ENCODE peak calls at places on chromosome 1, in eight cellular contexts. G is SK-N-SH; U is body of pancreas; Q is MM.1S; A is hepatocyte; D is lower lobe of right lung; E is NB4; L is CD4-positive, alpha-beta T cell. R is an unnamed sample.

GRCh38 chr1:109980324-109981127 is 4.0 kb upstream of the AHCYL1 start:
- DNase-seq in G (peak; percentile 30), U (peak; percentile 59), Q (no peak), A (peak; percentile 47), D (peak; percentile 60), E (no peak), L (no peak), R (no peak)

GRCh38 chr1:9196129-9197040 is 38.2 kb upstream of the H6PD start:
- DNase-seq in G (peak; percentile 81), U (peak; percentile 75), Q (peak; percentile 47), A (peak; percentile 80), D (peak; percentile 74), E (peak; percentile 89), L (peak; percentile 57), R (no peak)

GRCh38 chr1:161781995-161782394 is 15.9 kb downstream of the ATF6 start:
- DNase-seq in G (no peak), U (no peak), Q (no peak), A (no peak), D (no peak), E (no peak), L (no peak), R (no peak)

GRCh38 chr1:4745560-4745959 is 91.2 kb downstream of the AJAP1 start:
- DNase-seq in G (no peak), U (peak; percentile 3), Q (peak; percentile 7), A (no peak), D (no peak), E (no peak), L (no peak), R (no peak)

GRCh38 chr1:68321084-68321685 is 88.9 kb upstream of the WLS start:
- DNase-seq in G (peak; percentile 37), U (peak; percentile 91), Q (no peak), A (peak; percentile 85), D (peak; percentile 79), E (no peak), L (no peak), R (no peak)

GRCh38 chr1:108854226-108855019 is 2.5 kb downstream of the AKNAD1 start:
- DNase-seq in G (no peak), U (no peak), Q (no peak), A (no peak), D (no peak), E (no peak), L (no peak), R (no peak)

GRCh38 chr1:156146749-156147405 is 6.5 kb upstream of the SEMA4A start:
- DNase-seq in G (no peak), U (peak; percentile 35), Q (no peak), A (no peak), D (no peak), E (no peak), L (no peak), R (no peak)

GRCh38 chr1:212127219-212127618 is 91.7 kb downstream of the DTL start:
- DNase-seq in G (no peak), U (no peak), Q (no peak), A (no peak), D (no peak), E (no peak), L (no peak), R (no peak)

GRCh38 chr1:219460561-219461511 is 152.1 kb downstream of the ZC3H11B start:
- DNase-seq in G (no peak), U (peak; percentile 14), Q (no peak), A (no peak), D (no peak), E (peak; percentile 64), L (no peak), R (no peak)

GRCh38 chr1:230591676-230592075 is 50.6 kb upstream of the COG2 start:
- DNase-seq in G (no peak), U (no peak), Q (no peak), A (no peak), D (no peak), E (no peak), L (no peak), R (no peak)

GRCh38 chr1:63984891-63985290 is 211.1 kb downstream of the ROR1 start:
- DNase-seq in G (no peak), U (no peak), Q (no peak), A (no peak), D (no peak), E (no peak), L (no peak), R (no peak)

GRCh38 chr1:96010000-96010399 is 711.6 kb upstream of the PTBP2 start:
- DNase-seq in G (peak; percentile 28), U (no peak), Q (no peak), A (peak; percentile 5), D (no peak), E (no peak), L (no peak), R (no peak)

GRCh38 chr1:150560986-150561829 is 12.0 kb downstream of the ADAMTSL4 start:
- DNase-seq in G (peak; percentile 91), U (peak; percentile 98), Q (peak; percentile 97), A (peak; percentile 98), D (peak; percentile 95), E (peak; percentile 91), L (peak; percentile 84), R (peak; percentile 78)

GRCh38 chr1:47840338-47840737 is 156.8 kb downstream of the TRABD2B start:
- DNase-seq in G (no peak), U (peak; percentile 64), Q (no peak), A (no peak), D (no peak), E (no peak), L (no peak), R (no peak)

GRCh38 chr1:35279555-35279904 is 11.0 kb downstream of the ZMYM4 start:
- DNase-seq in G (no peak), U (no peak), Q (no peak), A (no peak), D (no peak), E (no peak), L (no peak), R (no peak)

GRCh38 chr1:180154325-180155201 is at the start of gene QSOX1:
- DNase-seq in G (peak; percentile 100), U (peak; percentile 90), Q (peak; percentile 93), A (peak; percentile 95), D (peak; percentile 94), E (peak; percentile 90), L (peak; percentile 90), R (peak; percentile 98)

GRCh38 chr1:20574686-20575543 is 14.0 kb upstream of the CDA start:
- DNase-seq in G (peak; percentile 85), U (peak; percentile 73), Q (peak; percentile 59), A (peak; percentile 84), D (peak; percentile 89), E (peak; percentile 86), L (peak; percentile 64), R (peak; percentile 34)

GRCh38 chr1:78303620-78304019 is 187.2 kb upstream of the PTGFR start:
- DNase-seq in G (no peak), U (peak; percentile 69), Q (no peak), A (no peak), D (no peak), E (no peak), L (no peak), R (no peak)

DNA sequence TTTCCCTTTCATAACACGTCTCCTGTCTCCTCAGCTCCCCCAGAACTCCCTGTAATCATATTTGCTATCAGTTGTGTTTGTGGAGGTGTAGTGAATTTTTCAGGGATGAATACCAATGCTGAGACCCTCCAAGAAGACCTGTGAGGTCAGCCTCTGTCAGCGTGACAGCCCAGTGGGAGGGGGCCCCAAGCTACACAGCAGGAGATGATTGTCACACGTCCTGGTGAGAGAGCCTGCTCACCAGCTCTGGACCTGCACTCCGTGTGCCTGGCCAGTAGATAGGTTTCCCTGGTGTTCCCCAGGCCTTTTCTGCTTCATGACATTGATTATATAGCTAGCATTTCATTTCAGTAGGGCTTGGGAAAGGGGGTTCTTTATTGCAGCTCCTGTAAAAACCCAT is 421.5 kb downstream of the KIF26B start:
- DNase-seq in G (no peak), U (no peak), Q (no peak), A (no peak), D (no peak), E (no peak), L (no peak), R (no peak)
- TF ChIP-seq CTCF in G (no peak), U (no peak), Q (no peak), A (no peak), D (no peak), E (no peak), L (no peak), R (no peak)

DNA sequence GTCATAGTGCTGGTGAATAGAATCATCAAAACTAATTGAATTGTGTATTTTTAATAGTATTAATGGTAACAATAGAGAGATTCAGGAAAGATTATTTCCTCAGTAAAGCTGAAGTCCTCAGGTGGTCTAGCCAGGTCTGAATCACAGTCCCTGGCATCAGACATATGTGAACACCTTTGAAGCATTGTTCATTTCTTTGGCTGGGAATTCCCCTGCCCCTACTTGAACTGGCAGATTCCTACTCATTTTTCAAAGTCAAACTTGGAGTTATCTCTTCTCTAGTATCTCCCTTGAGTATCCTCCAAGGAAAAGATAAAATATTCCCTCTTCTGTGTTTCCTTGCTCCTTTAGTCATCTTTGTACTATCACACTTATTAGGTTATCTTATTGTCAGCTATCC is 759.8 kb downstream of the ADGRL2 start:
- DNase-seq in G (no peak), U (no peak), Q (no peak), A (no peak), D (no peak), E (no peak), L (no peak), R (no peak)
- TF ChIP-seq CTCF in G (no peak), U (no peak), Q (no peak), A (no peak), D (no peak), E (no peak), L (no peak), R (no peak)

DNA sequence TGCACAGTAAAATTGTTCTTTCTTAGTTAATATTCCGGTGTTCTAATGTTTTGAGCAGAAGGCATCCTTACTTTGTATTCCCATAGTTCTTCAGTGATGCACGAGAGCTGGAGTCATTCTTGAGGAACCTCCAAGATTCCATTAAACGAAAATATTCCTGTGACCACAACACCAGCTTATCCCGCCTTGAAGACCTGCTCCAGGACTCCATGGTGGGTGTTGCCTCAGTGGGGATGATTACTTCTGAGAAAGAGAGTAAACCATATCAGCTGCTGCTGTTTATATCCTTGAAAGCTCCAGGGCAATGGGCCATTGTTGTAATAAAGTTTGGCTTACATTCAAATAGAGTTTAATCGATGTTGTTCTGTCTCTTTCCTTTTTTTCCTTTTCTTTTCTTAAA is 93.0 kb downstream of the MACF1 start:
- DNase-seq in G (no peak), U (peak; percentile 12), Q (no peak), A (no peak), D (no peak), E (no peak), L (no peak), R (no peak)
- TF ChIP-seq CTCF in G (no peak), U (no peak), Q (no peak), A (no peak), D (no peak), E (no peak), L (no peak), R (no peak)

DNA sequence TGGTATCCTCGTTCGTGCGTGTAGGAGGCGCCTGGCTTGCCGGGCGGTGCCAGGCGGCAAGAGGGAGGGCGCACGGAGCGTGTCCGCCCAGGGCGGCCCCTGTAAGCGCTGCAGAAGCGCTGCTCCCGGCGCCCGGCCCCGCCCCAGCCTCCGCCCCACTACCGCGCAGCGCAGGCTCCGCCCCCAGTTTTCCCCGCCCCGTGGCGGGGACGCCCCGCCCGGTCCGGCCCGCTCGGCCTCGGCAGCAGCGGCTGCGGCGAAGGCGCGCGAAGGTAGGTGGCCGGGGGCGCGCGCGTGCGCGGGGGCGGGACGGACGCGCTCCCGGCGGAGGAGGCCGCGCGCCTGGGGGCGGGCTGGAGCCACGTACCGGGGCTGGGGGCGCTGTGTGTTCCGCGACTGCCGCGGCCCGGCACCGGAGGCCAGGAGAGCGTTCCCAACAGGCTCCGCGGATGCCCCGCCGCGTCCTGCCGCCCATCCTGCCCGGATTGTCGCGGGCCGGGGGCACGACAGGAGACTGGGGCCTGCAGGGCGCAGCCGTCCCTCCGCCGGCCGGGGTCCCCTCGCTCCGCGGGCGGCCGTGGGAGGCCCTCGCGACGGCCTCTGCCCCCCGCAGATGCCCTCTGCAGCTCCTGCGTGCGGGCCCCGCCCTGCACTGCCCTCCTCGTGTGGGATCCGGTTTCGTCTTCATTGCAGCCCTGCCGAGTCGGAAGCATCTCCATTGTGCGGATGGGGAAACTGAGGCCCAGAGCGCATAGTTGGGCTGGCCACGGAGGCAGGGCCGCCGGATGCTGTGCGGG is 7.7 kb upstream of the CROCC start:
- DNase-seq in G (peak; percentile 100), U (peak; percentile 97), Q (peak; percentile 95), A (peak; percentile 97), D (peak; percentile 94), E (peak; percentile 93), L (peak; percentile 99), R (peak; percentile 85)
- TF ChIP-seq CTCF in G (no peak), U (peak; percentile 25), Q (no peak), A (no peak), D (no peak), E (no peak), L (no peak), R (peak; percentile 20)